ENCODE peak calls at places on chromosomes 11 and 22, in eight cellular contexts. One of them, this sample, is unnamed.

GRCh38 chr22:36218648-36219047 is 17.0 kb upstream of the APOL4 start:
- DNase-seq in HFFc6: no peak
- DNase-seq in effector CD8-positive, alpha-beta T cell: no peak
- DNase-seq in stimulated activated CD4-positive, alpha-beta T cell treated with anti-CD3 and anti-CD28 coated beads, Interleukin-15, amount 100 ng/mL, for 48 hours: no peak
- DNase-seq in adrenal gland: no peak
- DNase-seq in PC-3: no peak
- DNase-seq in amniotic epithelial cell: no peak
- DNase-seq in AG08395: no peak
- DNase-seq in this sample: no peak

GRCh38 chr22:18983120-18983651 is 47.1 kb upstream of the PRODH start:
- DNase-seq in HFFc6: no peak
- DNase-seq in effector CD8-positive, alpha-beta T cell: no peak
- DNase-seq in stimulated activated CD4-positive, alpha-beta T cell treated with anti-CD3 and anti-CD28 coated beads, Interleukin-15, amount 100 ng/mL, for 48 hours: no peak
- DNase-seq in adrenal gland: no peak
- DNase-seq in PC-3: no peak
- DNase-seq in amniotic epithelial cell: no peak
- DNase-seq in AG08395: no peak
- DNase-seq in this sample: no peak

GRCh38 chr11:350723-351255 is 18.5 kb upstream of the B4GALNT4 start:
- DNase-seq in HFFc6: peak; percentile 16
- DNase-seq in effector CD8-positive, alpha-beta T cell: no peak
- DNase-seq in stimulated activated CD4-positive, alpha-beta T cell treated with anti-CD3 and anti-CD28 coated beads, Interleukin-15, amount 100 ng/mL, for 48 hours: no peak
- DNase-seq in adrenal gland: no peak
- DNase-seq in PC-3: no peak
- DNase-seq in amniotic epithelial cell: peak; percentile 85
- DNase-seq in AG08395: no peak
- DNase-seq in this sample: no peak

GRCh38 chr22:31615940-31616314 is 46.1 kb downstream of the PISD start:
- DNase-seq in HFFc6: no peak
- DNase-seq in effector CD8-positive, alpha-beta T cell: no peak
- DNase-seq in stimulated activated CD4-positive, alpha-beta T cell treated with anti-CD3 and anti-CD28 coated beads, Interleukin-15, amount 100 ng/mL, for 48 hours: no peak
- DNase-seq in adrenal gland: no peak
- DNase-seq in PC-3: no peak
- DNase-seq in amniotic epithelial cell: no peak
- DNase-seq in AG08395: no peak
- DNase-seq in this sample: no peak

GRCh38 chr11:130070109-130070828 is 575 bp downstream of the APLP2 start:
- DNase-seq in HFFc6: peak; percentile 10
- DNase-seq in effector CD8-positive, alpha-beta T cell: peak; percentile 26
- DNase-seq in stimulated activated CD4-positive, alpha-beta T cell treated with anti-CD3 and anti-CD28 coated beads, Interleukin-15, amount 100 ng/mL, for 48 hours: peak; percentile 31
- DNase-seq in adrenal gland: peak; percentile 71
- DNase-seq in PC-3: peak; percentile 57
- DNase-seq in amniotic epithelial cell: no peak
- DNase-seq in AG08395: peak; percentile 27
- DNase-seq in this sample: no peak

GRCh38 chr22:20054485-20054884 is 25.6 kb upstream of the DGCR8 start:
- DNase-seq in HFFc6: no peak
- DNase-seq in effector CD8-positive, alpha-beta T cell: no peak
- DNase-seq in stimulated activated CD4-positive, alpha-beta T cell treated with anti-CD3 and anti-CD28 coated beads, Interleukin-15, amount 100 ng/mL, for 48 hours: no peak
- DNase-seq in adrenal gland: no peak
- DNase-seq in PC-3: no peak
- DNase-seq in amniotic epithelial cell: no peak
- DNase-seq in AG08395: no peak
- DNase-seq in this sample: no peak

GRCh38 chr11:65640483-65641207 is 2.7 kb downstream of the SIPA1 start:
- DNase-seq in HFFc6: no peak
- DNase-seq in effector CD8-positive, alpha-beta T cell: peak; percentile 15
- DNase-seq in stimulated activated CD4-positive, alpha-beta T cell treated with anti-CD3 and anti-CD28 coated beads, Interleukin-15, amount 100 ng/mL, for 48 hours: no peak
- DNase-seq in adrenal gland: peak; percentile 79
- DNase-seq in PC-3: no peak
- DNase-seq in amniotic epithelial cell: no peak
- DNase-seq in AG08395: no peak
- DNase-seq in this sample: no peak

GRCh38 chr11:64016512-64016911 is 19.2 kb upstream of the FLRT1 start:
- DNase-seq in HFFc6: no peak
- DNase-seq in effector CD8-positive, alpha-beta T cell: no peak
- DNase-seq in stimulated activated CD4-positive, alpha-beta T cell treated with anti-CD3 and anti-CD28 coated beads, Interleukin-15, amount 100 ng/mL, for 48 hours: no peak
- DNase-seq in adrenal gland: no peak
- DNase-seq in PC-3: no peak
- DNase-seq in amniotic epithelial cell: no peak
- DNase-seq in AG08395: no peak
- DNase-seq in this sample: no peak

GRCh38 chr11:64234840-64235379 is 526 bp downstream of the VEGFB start:
- DNase-seq in HFFc6: no peak
- DNase-seq in effector CD8-positive, alpha-beta T cell: peak; percentile 40
- DNase-seq in stimulated activated CD4-positive, alpha-beta T cell treated with anti-CD3 and anti-CD28 coated beads, Interleukin-15, amount 100 ng/mL, for 48 hours: no peak
- DNase-seq in adrenal gland: no peak
- DNase-seq in PC-3: peak; percentile 59
- DNase-seq in amniotic epithelial cell: no peak
- DNase-seq in AG08395: no peak
- DNase-seq in this sample: no peak

GRCh38 chr11:2213384-2213842 is 41.8 kb upstream of the TH start:
- DNase-seq in HFFc6: no peak
- DNase-seq in effector CD8-positive, alpha-beta T cell: no peak
- DNase-seq in stimulated activated CD4-positive, alpha-beta T cell treated with anti-CD3 and anti-CD28 coated beads, Interleukin-15, amount 100 ng/mL, for 48 hours: peak; percentile 43
- DNase-seq in adrenal gland: peak; percentile 25
- DNase-seq in PC-3: no peak
- DNase-seq in amniotic epithelial cell: no peak
- DNase-seq in AG08395: no peak
- DNase-seq in this sample: no peak

GRCh38 chr22:46131151-46131587 is 19.2 kb upstream of the PPARA start:
- DNase-seq in HFFc6: no peak
- DNase-seq in effector CD8-positive, alpha-beta T cell: no peak
- DNase-seq in stimulated activated CD4-positive, alpha-beta T cell treated with anti-CD3 and anti-CD28 coated beads, Interleukin-15, amount 100 ng/mL, for 48 hours: no peak
- DNase-seq in adrenal gland: no peak
- DNase-seq in PC-3: no peak
- DNase-seq in amniotic epithelial cell: no peak
- DNase-seq in AG08395: no peak
- DNase-seq in this sample: no peak

GRCh38 chr11:117296881-117297280 is 5.7 kb downstream of the BACE1-AS start:
- DNase-seq in HFFc6: no peak
- DNase-seq in effector CD8-positive, alpha-beta T cell: no peak
- DNase-seq in stimulated activated CD4-positive, alpha-beta T cell treated with anti-CD3 and anti-CD28 coated beads, Interleukin-15, amount 100 ng/mL, for 48 hours: no peak
- DNase-seq in adrenal gland: peak; percentile 45
- DNase-seq in PC-3: no peak
- DNase-seq in amniotic epithelial cell: no peak
- DNase-seq in AG08395: no peak
- DNase-seq in this sample: no peak

GRCh38 chr11:63821411-63821810 is 8.2 kb downstream of the SPINDOC start:
- DNase-seq in HFFc6: no peak
- DNase-seq in effector CD8-positive, alpha-beta T cell: no peak
- DNase-seq in stimulated activated CD4-positive, alpha-beta T cell treated with anti-CD3 and anti-CD28 coated beads, Interleukin-15, amount 100 ng/mL, for 48 hours: no peak
- DNase-seq in adrenal gland: no peak
- DNase-seq in PC-3: peak; percentile 1
- DNase-seq in amniotic epithelial cell: no peak
- DNase-seq in AG08395: no peak
- DNase-seq in this sample: no peak

GRCh38 chr11:2508793-2509192 is 64.0 kb downstream of the KCNQ1 start:
- DNase-seq in HFFc6: no peak
- DNase-seq in effector CD8-positive, alpha-beta T cell: no peak
- DNase-seq in stimulated activated CD4-positive, alpha-beta T cell treated with anti-CD3 and anti-CD28 coated beads, Interleukin-15, amount 100 ng/mL, for 48 hours: no peak
- DNase-seq in adrenal gland: peak; percentile 42
- DNase-seq in PC-3: no peak
- DNase-seq in amniotic epithelial cell: no peak
- DNase-seq in AG08395: no peak
- DNase-seq in this sample: no peak

GRCh38 chr11:96213500-96213899 is 129.5 kb downstream of the MAML2 start:
- DNase-seq in HFFc6: peak; percentile 90
- DNase-seq in effector CD8-positive, alpha-beta T cell: no peak
- DNase-seq in stimulated activated CD4-positive, alpha-beta T cell treated with anti-CD3 and anti-CD28 coated beads, Interleukin-15, amount 100 ng/mL, for 48 hours: no peak
- DNase-seq in adrenal gland: no peak
- DNase-seq in PC-3: peak; percentile 69
- DNase-seq in amniotic epithelial cell: peak; percentile 94
- DNase-seq in AG08395: peak; percentile 49
- DNase-seq in this sample: no peak

GRCh38 chr11:1532606-1533341 is 39.3 kb downstream of the DUSP8 start:
- DNase-seq in HFFc6: no peak
- DNase-seq in effector CD8-positive, alpha-beta T cell: no peak
- DNase-seq in stimulated activated CD4-positive, alpha-beta T cell treated with anti-CD3 and anti-CD28 coated beads, Interleukin-15, amount 100 ng/mL, for 48 hours: no peak
- DNase-seq in adrenal gland: no peak
- DNase-seq in PC-3: no peak
- DNase-seq in amniotic epithelial cell: peak; percentile 8
- DNase-seq in AG08395: peak; percentile 41
- DNase-seq in this sample: no peak

GRCh38 chr11:123751777-123752176 is 2.5 kb downstream of the OR6X1 start:
- DNase-seq in HFFc6: no peak
- DNase-seq in effector CD8-positive, alpha-beta T cell: no peak
- DNase-seq in stimulated activated CD4-positive, alpha-beta T cell treated with anti-CD3 and anti-CD28 coated beads, Interleukin-15, amount 100 ng/mL, for 48 hours: no peak
- DNase-seq in adrenal gland: no peak
- DNase-seq in PC-3: no peak
- DNase-seq in amniotic epithelial cell: no peak
- DNase-seq in AG08395: no peak
- DNase-seq in this sample: no peak

GRCh38 chr11:113073290-113073953 is 112.2 kb downstream of the NCAM1 start:
- DNase-seq in HFFc6: no peak
- DNase-seq in effector CD8-positive, alpha-beta T cell: no peak
- DNase-seq in stimulated activated CD4-positive, alpha-beta T cell treated with anti-CD3 and anti-CD28 coated beads, Interleukin-15, amount 100 ng/mL, for 48 hours: no peak
- DNase-seq in adrenal gland: no peak
- DNase-seq in PC-3: no peak
- DNase-seq in amniotic epithelial cell: no peak
- DNase-seq in AG08395: no peak
- DNase-seq in this sample: no peak

GRCh38 chr11:1480191-1480554 is 6.4 kb downstream of the MOB2 start:
- DNase-seq in HFFc6: no peak
- DNase-seq in effector CD8-positive, alpha-beta T cell: no peak
- DNase-seq in stimulated activated CD4-positive, alpha-beta T cell treated with anti-CD3 and anti-CD28 coated beads, Interleukin-15, amount 100 ng/mL, for 48 hours: no peak
- DNase-seq in adrenal gland: no peak
- DNase-seq in PC-3: no peak
- DNase-seq in amniotic epithelial cell: no peak
- DNase-seq in AG08395: no peak
- DNase-seq in this sample: no peak

GRCh38 chr22:23675502-23676415 is 15.1 kb upstream of the RGL4 start:
- DNase-seq in HFFc6: no peak
- DNase-seq in effector CD8-positive, alpha-beta T cell: no peak
- DNase-seq in stimulated activated CD4-positive, alpha-beta T cell treated with anti-CD3 and anti-CD28 coated beads, Interleukin-15, amount 100 ng/mL, for 48 hours: no peak
- DNase-seq in adrenal gland: peak; percentile 78
- DNase-seq in PC-3: peak; percentile 3
- DNase-seq in amniotic epithelial cell: no peak
- DNase-seq in AG08395: no peak
- DNase-seq in this sample: no peak

GRCh38 chr11:72236083-72236697 is 7.8 kb downstream of the PHOX2A start:
- DNase-seq in HFFc6: no peak
- DNase-seq in effector CD8-positive, alpha-beta T cell: no peak
- DNase-seq in stimulated activated CD4-positive, alpha-beta T cell treated with anti-CD3 and anti-CD28 coated beads, Interleukin-15, amount 100 ng/mL, for 48 hours: no peak
- DNase-seq in adrenal gland: peak; percentile 54
- DNase-seq in PC-3: no peak
- DNase-seq in amniotic epithelial cell: no peak
- DNase-seq in AG08395: no peak
- DNase-seq in this sample: no peak

GRCh38 chr11:87038235-87038960 is 664 bp downstream of the TMEM135 start:
- DNase-seq in HFFc6: no peak
- DNase-seq in effector CD8-positive, alpha-beta T cell: no peak
- DNase-seq in stimulated activated CD4-positive, alpha-beta T cell treated with anti-CD3 and anti-CD28 coated beads, Interleukin-15, amount 100 ng/mL, for 48 hours: no peak
- DNase-seq in adrenal gland: no peak
- DNase-seq in PC-3: peak; percentile 27
- DNase-seq in amniotic epithelial cell: peak; percentile 19
- DNase-seq in AG08395: no peak
- DNase-seq in this sample: no peak

GRCh38 chr22:46432164-46433068 is 96.9 kb downstream of the TRMU start:
- DNase-seq in HFFc6: no peak
- DNase-seq in effector CD8-positive, alpha-beta T cell: peak; percentile 5
- DNase-seq in stimulated activated CD4-positive, alpha-beta T cell treated with anti-CD3 and anti-CD28 coated beads, Interleukin-15, amount 100 ng/mL, for 48 hours: no peak
- DNase-seq in adrenal gland: peak; percentile 58
- DNase-seq in PC-3: no peak
- DNase-seq in amniotic epithelial cell: no peak
- DNase-seq in AG08395: no peak
- DNase-seq in this sample: no peak

GRCh38 chr11:93216511-93217121 is 18.8 kb upstream of the SLC36A4 start:
- DNase-seq in HFFc6: no peak
- DNase-seq in effector CD8-positive, alpha-beta T cell: no peak
- DNase-seq in stimulated activated CD4-positive, alpha-beta T cell treated with anti-CD3 and anti-CD28 coated beads, Interleukin-15, amount 100 ng/mL, for 48 hours: no peak
- DNase-seq in adrenal gland: no peak
- DNase-seq in PC-3: no peak
- DNase-seq in amniotic epithelial cell: no peak
- DNase-seq in AG08395: no peak
- DNase-seq in this sample: no peak

This sample was measured in NCI-H226.